ENCODE peak calls at places on chromosomes 13 and 19, in seven cellular contexts. P is CD8-positive, alpha-beta T cell; N is PC-3; Q is pancreas; M is body of pancreas; R is left lung; H is mesendoderm. Z is an unnamed sample.
A peak's percentile ranks its signal among the peaks of the same experiment; 100 is the strongest.

GRCh38 chr13:67259208-67259607 is 29.1 kb upstream of the PCDH9 start:
- DNase-seq in P (no peak), N (no peak), Q (no peak), M (no peak), R (no peak), H (peak; percentile 32), Z (no peak)

GRCh38 chr19:8654591-8655339 is 24.3 kb downstream of the NFILZ start:
- DNase-seq in P (peak; percentile 70), N (peak; percentile 65), Q (peak; percentile 41), M (peak; percentile 51), R (peak; percentile 58), H (peak; percentile 68), Z (no peak)

GRCh38 chr19:53892301-53892980 is 10.4 kb downstream of the PRKCG start:
- DNase-seq in P (no peak), N (no peak), Q (no peak), M (no peak), R (no peak), H (no peak), Z (no peak)

GRCh38 chr13:43611631-43612416 is 174.9 kb downstream of the ENOX1 start:
- DNase-seq in P (no peak), N (no peak), Q (no peak), M (no peak), R (no peak), H (no peak), Z (no peak)

GRCh38 chr19:2164020-2164988 is 571 bp downstream of the DOT1L start:
- DNase-seq in P (no peak), N (no peak), Q (no peak), M (no peak), R (no peak), H (peak; percentile 34), Z (no peak)

GRCh38 chr19:13633109-13633508 is 126.8 kb upstream of the CACNA1A start:
- DNase-seq in P (no peak), N (peak; percentile 58), Q (no peak), M (peak; percentile 43), R (no peak), H (no peak), Z (no peak)

GRCh38 chr19:46629546-46630025 is 4.7 kb upstream of the PTGIR start:
- DNase-seq in P (no peak), N (no peak), Q (peak; percentile 55), M (peak; percentile 68), R (no peak), H (peak; percentile 37), Z (no peak)

GRCh38 chr19:55284405-55285058 is 735 bp downstream of the BRSK1 start:
- DNase-seq in P (no peak), N (no peak), Q (no peak), M (no peak), R (no peak), H (peak; percentile 48), Z (no peak)

GRCh38 chr19:46251415-46251814 is 21.9 kb downstream of the IGFL1 start:
- DNase-seq in P (no peak), N (peak; percentile 22), Q (no peak), M (no peak), R (no peak), H (no peak), Z (no peak)

GRCh38 chr19:3982701-3983541 is 2.3 kb downstream of the EEF2 start:
- DNase-seq in P (no peak), N (peak; percentile 62), Q (peak; percentile 47), M (no peak), R (no peak), H (peak; percentile 66), Z (no peak)

GRCh38 chr19:6678690-6679109 is 8.7 kb upstream of the TNFSF14 start:
- DNase-seq in P (no peak), N (peak; percentile 79), Q (no peak), M (no peak), R (no peak), H (no peak), Z (no peak)

DNA sequence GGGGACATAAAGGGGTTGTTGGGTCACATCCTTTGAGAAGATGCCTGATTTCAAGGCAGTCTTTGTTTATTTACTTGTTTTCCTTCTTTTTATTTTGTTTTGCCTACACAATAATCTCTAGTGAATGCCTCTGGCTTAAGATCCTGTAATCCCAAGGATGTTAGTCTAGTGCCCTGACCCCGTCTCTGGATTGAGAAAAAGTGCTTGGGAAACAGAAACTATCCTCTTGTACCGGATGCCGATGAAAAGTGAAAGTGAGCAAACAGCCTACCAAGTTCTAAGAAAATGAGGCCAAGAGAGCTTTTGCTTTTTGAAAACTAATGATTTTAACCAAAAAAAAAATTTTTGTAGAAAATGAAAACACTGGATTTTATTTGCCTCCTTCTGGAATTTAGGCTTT is 42.1 kb upstream of the C1QTNF9 start:
- DNase-seq in P (peak; percentile 35), N (no peak), Q (no peak), M (no peak), R (no peak), H (no peak), Z (no peak)
- H3K27ac ChIP-seq in P (peak overlapping the region; percentile 58), N (no peak overlapping the region), Q (no peak overlapping the region), M (peak overlapping the region; percentile 25), R (peak overlapping the region; percentile 71), H (no peak overlapping the region), Z (peak overlapping the region; percentile 52)

DNA sequence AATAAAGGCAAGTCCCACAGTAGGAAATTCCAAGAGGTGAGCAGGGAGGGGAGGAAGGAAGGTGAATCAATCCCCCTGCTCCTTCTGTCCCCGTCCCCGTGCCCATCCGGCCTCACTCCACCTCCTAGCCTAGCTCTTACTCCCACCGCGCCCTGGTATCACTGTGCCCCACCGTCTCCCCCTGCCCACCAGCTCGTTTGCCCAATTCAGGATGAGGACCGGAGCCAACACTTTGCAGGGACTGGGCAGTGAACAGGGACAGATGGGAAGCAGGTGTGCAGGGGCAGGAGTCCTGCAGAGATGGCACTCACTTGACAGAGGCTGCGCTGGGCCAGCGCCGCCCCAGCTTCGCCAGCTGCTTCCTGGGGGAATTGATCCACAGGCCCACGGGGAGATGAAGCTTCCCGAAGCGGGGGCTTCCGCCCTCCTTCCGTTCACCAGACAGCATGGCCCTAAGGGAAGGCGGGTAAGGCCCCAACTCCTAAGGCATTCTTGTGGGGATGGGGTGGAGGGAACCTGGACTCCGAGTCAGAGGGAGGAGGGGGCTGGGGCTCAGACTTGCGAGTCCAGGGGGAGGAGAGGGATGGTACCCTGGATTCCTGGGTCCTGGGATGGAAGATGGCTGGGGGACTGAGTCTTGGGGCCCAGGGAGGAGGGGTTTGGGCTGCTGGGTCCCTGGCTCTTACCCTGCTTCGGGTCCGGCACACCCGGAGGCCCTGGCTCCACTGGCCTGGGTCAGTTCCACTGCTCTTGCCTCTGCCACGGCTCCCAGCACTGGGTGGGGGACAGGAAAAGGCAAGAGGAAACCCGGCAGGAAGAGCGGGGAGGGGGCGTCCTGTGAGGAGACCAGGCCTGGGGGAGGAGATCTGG is at the start of gene RASIP1:
- DNase-seq in P (no peak), N (no peak), Q (peak; percentile 73), M (peak; percentile 73), R (no peak), H (no peak), Z (no peak)
- H3K27ac ChIP-seq in P (no peak within 1 kb of the TSS), N (no peak within 1 kb of the TSS), Q (peak within 1 kb of the TSS; percentile 81), M (peak within 1 kb of the TSS; percentile 91), R (peak within 1 kb of the TSS; percentile 73), H (no peak within 1 kb of the TSS), Z (peak within 1 kb of the TSS; percentile 49)

GRCh38 chr19:38247734-38248268 is 8.4 kb downstream of the PPP1R14A start:
- DNase-seq in P (no peak), N (no peak), Q (no peak), M (no peak), R (no peak), H (peak; percentile 72), Z (no peak)
- H3K27ac ChIP-seq in P (no peak overlapping the region), N (no peak overlapping the region), Q (no peak overlapping the region), M (no peak overlapping the region), R (no peak overlapping the region), H (no peak overlapping the region), Z (peak overlapping the region; percentile 58)

DNA sequence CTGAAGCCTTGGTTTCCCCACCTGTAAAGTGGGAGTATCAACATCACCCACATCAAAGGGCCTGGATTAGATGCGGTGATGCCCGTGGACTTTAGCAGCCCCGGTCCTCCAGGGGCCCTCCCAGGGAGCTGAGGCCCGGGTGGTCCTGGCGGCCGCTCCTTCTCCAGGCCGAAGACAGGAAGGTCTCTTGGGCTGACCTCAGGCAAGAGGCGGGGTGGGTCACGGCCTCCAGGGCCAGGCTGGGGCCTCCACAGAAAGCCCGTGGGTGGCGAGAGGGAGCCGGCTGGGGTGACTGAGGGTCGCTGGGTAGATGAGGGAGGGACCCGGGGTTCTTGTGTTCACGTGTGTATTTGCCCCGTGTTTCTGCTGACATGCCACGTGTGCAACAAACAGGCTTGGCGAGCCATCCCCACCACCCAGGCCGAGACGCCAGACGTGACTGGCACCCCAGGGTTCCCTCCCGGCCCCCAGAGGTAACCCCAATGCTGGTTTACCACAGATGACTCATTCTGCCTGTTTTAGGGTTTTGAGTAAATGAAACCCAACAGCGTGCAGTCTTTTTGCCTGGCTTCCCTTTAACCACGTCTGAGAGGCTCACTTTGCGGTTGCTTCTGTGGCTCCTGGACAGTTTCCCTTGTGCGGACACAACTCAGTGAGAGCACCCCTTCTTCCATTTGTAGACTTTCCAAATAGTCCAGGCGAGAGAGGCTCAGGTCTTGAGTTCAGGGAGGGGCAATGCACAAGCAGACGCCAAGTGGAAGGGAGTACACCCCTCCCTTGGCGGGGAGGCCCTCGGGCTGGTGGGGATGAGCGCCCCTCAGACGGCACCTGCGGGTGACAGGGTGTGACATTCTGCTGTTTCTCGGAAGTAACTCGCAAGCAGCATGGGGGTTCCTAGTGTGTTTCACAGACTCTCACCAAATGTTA is 42.9 kb downstream of the C13orf46 start:
- DNase-seq in P (peak; percentile 40), N (no peak), Q (no peak), M (no peak), R (peak; percentile 29), H (no peak), Z (no peak)
- H3K27ac ChIP-seq in P (no peak overlapping the region), N (no peak overlapping the region), Q (no peak overlapping the region), M (no peak overlapping the region), R (no peak overlapping the region), H (no peak overlapping the region), Z (no peak overlapping the region)

GRCh38 chr19:47660435-47660832 is 51.5 kb downstream of the BICRA start:
- DNase-seq in P (no peak), N (peak; percentile 74), Q (no peak), M (no peak), R (no peak), H (no peak), Z (no peak)

GRCh38 chr19:47661571-47661970 is 51.7 kb upstream of the EHD2 start:
- DNase-seq in P (no peak), N (no peak), Q (no peak), M (no peak), R (no peak), H (no peak), Z (no peak)

GRCh38 chr19:47657719-47658118 is 48.8 kb downstream of the BICRA start:
- DNase-seq in P (no peak), N (no peak), Q (no peak), M (no peak), R (no peak), H (peak; percentile 22), Z (no peak)

GRCh38 chr19:47661161-47661560 is 52.1 kb upstream of the EHD2 start:
- DNase-seq in P (no peak), N (no peak), Q (no peak), M (no peak), R (no peak), H (no peak), Z (no peak)

GRCh38 chr19:47658431-47659383 is 49.8 kb downstream of the BICRA start:
- DNase-seq in P (no peak), N (no peak), Q (no peak), M (no peak), R (no peak), H (no peak), Z (no peak)
- H3K27ac ChIP-seq in P (no peak overlapping the region), N (peak overlapping the region; percentile 30), Q (no peak overlapping the region), M (peak overlapping the region; percentile 19), R (no peak overlapping the region), H (no peak overlapping the region), Z (peak overlapping the region; percentile 30)

Z was measured in substantia nigra.